ENCODE peak calls at places on chromosomes 7 and 10, in nine cellular contexts. One of them, this sample, is unnamed.

GRCh38 chr7:142883145-142883544 is 2.4 kb downstream of the TRPV6 start:
- DNase-seq in GM13976: no peak
- DNase-seq in NCI-H2081: no peak
- DNase-seq in left ventricle myocardium inferior: no peak
- DNase-seq in activated CD4-positive, CD25-positive, alpha-beta regulatory T cell: no peak
- DNase-seq in NCI-H748 treated with DMSO at 0.1 percent for 48 hours: no peak
- DNase-seq in OCI-LY7: no peak
- DNase-seq in CD4-positive, CD25-positive, alpha-beta regulatory T cell: no peak
- DNase-seq in stimulated activated CD4-positive, alpha-beta T cell treated with anti-CD3 and anti-CD28 coated beads, Interleukin-4, amount 100 ng/mL, for 1 hour: no peak
- DNase-seq in this sample: peak

GRCh38 chr10:24908793-24909423 is 43.5 kb downstream of the PRTFDC1 start:
- DNase-seq in GM13976: no peak
- DNase-seq in NCI-H2081: no peak
- DNase-seq in left ventricle myocardium inferior: no peak
- DNase-seq in activated CD4-positive, CD25-positive, alpha-beta regulatory T cell: no peak
- DNase-seq in NCI-H748 treated with DMSO at 0.1 percent for 48 hours: no peak
- DNase-seq in OCI-LY7: no peak
- DNase-seq in CD4-positive, CD25-positive, alpha-beta regulatory T cell: no peak
- DNase-seq in stimulated activated CD4-positive, alpha-beta T cell treated with anti-CD3 and anti-CD28 coated beads, Interleukin-4, amount 100 ng/mL, for 1 hour: no peak
- DNase-seq in this sample: no peak

GRCh38 chr7:30303312-30304039 is 19.1 kb downstream of the ZNRF2 start:
- DNase-seq in GM13976: no peak
- DNase-seq in NCI-H2081: no peak
- DNase-seq in left ventricle myocardium inferior: no peak
- DNase-seq in activated CD4-positive, CD25-positive, alpha-beta regulatory T cell: no peak
- DNase-seq in NCI-H748 treated with DMSO at 0.1 percent for 48 hours: no peak
- DNase-seq in OCI-LY7: no peak
- DNase-seq in CD4-positive, CD25-positive, alpha-beta regulatory T cell: no peak
- DNase-seq in stimulated activated CD4-positive, alpha-beta T cell treated with anti-CD3 and anti-CD28 coated beads, Interleukin-4, amount 100 ng/mL, for 1 hour: no peak
- DNase-seq in this sample: no peak

GRCh38 chr10:9096288-9096687 is 1041.8 kb downstream of the GATA3 start:
- DNase-seq in GM13976: no peak
- DNase-seq in NCI-H2081: no peak
- DNase-seq in left ventricle myocardium inferior: no peak
- DNase-seq in activated CD4-positive, CD25-positive, alpha-beta regulatory T cell: peak
- DNase-seq in NCI-H748 treated with DMSO at 0.1 percent for 48 hours: no peak
- DNase-seq in OCI-LY7: no peak
- DNase-seq in CD4-positive, CD25-positive, alpha-beta regulatory T cell: peak
- DNase-seq in stimulated activated CD4-positive, alpha-beta T cell treated with anti-CD3 and anti-CD28 coated beads, Interleukin-4, amount 100 ng/mL, for 1 hour: no peak
- DNase-seq in this sample: peak

GRCh38 chr10:95266674-95267095 is 24.1 kb downstream of the PDLIM1 start:
- DNase-seq in GM13976: peak
- DNase-seq in NCI-H2081: peak
- DNase-seq in left ventricle myocardium inferior: no peak
- DNase-seq in activated CD4-positive, CD25-positive, alpha-beta regulatory T cell: no peak
- DNase-seq in NCI-H748 treated with DMSO at 0.1 percent for 48 hours: peak
- DNase-seq in OCI-LY7: peak
- DNase-seq in CD4-positive, CD25-positive, alpha-beta regulatory T cell: no peak
- DNase-seq in stimulated activated CD4-positive, alpha-beta T cell treated with anti-CD3 and anti-CD28 coated beads, Interleukin-4, amount 100 ng/mL, for 1 hour: no peak
- DNase-seq in this sample: no peak

GRCh38 chr10:47244560-47245500 is 55.2 kb upstream of the GDF10 start:
- DNase-seq in GM13976: no peak
- DNase-seq in NCI-H2081: no peak
- DNase-seq in left ventricle myocardium inferior: no peak
- DNase-seq in activated CD4-positive, CD25-positive, alpha-beta regulatory T cell: no peak
- DNase-seq in NCI-H748 treated with DMSO at 0.1 percent for 48 hours: no peak
- DNase-seq in OCI-LY7: no peak
- DNase-seq in CD4-positive, CD25-positive, alpha-beta regulatory T cell: no peak
- DNase-seq in stimulated activated CD4-positive, alpha-beta T cell treated with anti-CD3 and anti-CD28 coated beads, Interleukin-4, amount 100 ng/mL, for 1 hour: no peak
- DNase-seq in this sample: no peak

GRCh38 chr10:69807122-69807521 is 5.4 kb downstream of the COL13A1 start:
- DNase-seq in GM13976: no peak
- DNase-seq in NCI-H2081: no peak
- DNase-seq in left ventricle myocardium inferior: no peak
- DNase-seq in activated CD4-positive, CD25-positive, alpha-beta regulatory T cell: no peak
- DNase-seq in NCI-H748 treated with DMSO at 0.1 percent for 48 hours: no peak
- DNase-seq in OCI-LY7: no peak
- DNase-seq in CD4-positive, CD25-positive, alpha-beta regulatory T cell: no peak
- DNase-seq in stimulated activated CD4-positive, alpha-beta T cell treated with anti-CD3 and anti-CD28 coated beads, Interleukin-4, amount 100 ng/mL, for 1 hour: no peak
- DNase-seq in this sample: no peak

GRCh38 chr10:75353183-75353582 is 48.4 kb downstream of the ZNF503 start:
- DNase-seq in GM13976: no peak
- DNase-seq in NCI-H2081: no peak
- DNase-seq in left ventricle myocardium inferior: no peak
- DNase-seq in activated CD4-positive, CD25-positive, alpha-beta regulatory T cell: no peak
- DNase-seq in NCI-H748 treated with DMSO at 0.1 percent for 48 hours: no peak
- DNase-seq in OCI-LY7: no peak
- DNase-seq in CD4-positive, CD25-positive, alpha-beta regulatory T cell: no peak
- DNase-seq in stimulated activated CD4-positive, alpha-beta T cell treated with anti-CD3 and anti-CD28 coated beads, Interleukin-4, amount 100 ng/mL, for 1 hour: no peak
- DNase-seq in this sample: no peak

GRCh38 chr10:119413738-119414611 is 128.5 kb downstream of the RGS10 start:
- DNase-seq in GM13976: no peak
- DNase-seq in NCI-H2081: no peak
- DNase-seq in left ventricle myocardium inferior: peak
- DNase-seq in activated CD4-positive, CD25-positive, alpha-beta regulatory T cell: no peak
- DNase-seq in NCI-H748 treated with DMSO at 0.1 percent for 48 hours: no peak
- DNase-seq in OCI-LY7: no peak
- DNase-seq in CD4-positive, CD25-positive, alpha-beta regulatory T cell: no peak
- DNase-seq in stimulated activated CD4-positive, alpha-beta T cell treated with anti-CD3 and anti-CD28 coated beads, Interleukin-4, amount 100 ng/mL, for 1 hour: no peak
- DNase-seq in this sample: no peak

GRCh38 chr10:71025535-71025934 is 137.2 kb upstream of the PCBD1 start:
- DNase-seq in GM13976: no peak
- DNase-seq in NCI-H2081: no peak
- DNase-seq in left ventricle myocardium inferior: no peak
- DNase-seq in activated CD4-positive, CD25-positive, alpha-beta regulatory T cell: no peak
- DNase-seq in NCI-H748 treated with DMSO at 0.1 percent for 48 hours: no peak
- DNase-seq in OCI-LY7: no peak
- DNase-seq in CD4-positive, CD25-positive, alpha-beta regulatory T cell: no peak
- DNase-seq in stimulated activated CD4-positive, alpha-beta T cell treated with anti-CD3 and anti-CD28 coated beads, Interleukin-4, amount 100 ng/mL, for 1 hour: no peak
- DNase-seq in this sample: no peak

GRCh38 chr7:13904689-13905088 is 84.8 kb downstream of the ETV1 start:
- DNase-seq in GM13976: no peak
- DNase-seq in NCI-H2081: no peak
- DNase-seq in left ventricle myocardium inferior: no peak
- DNase-seq in activated CD4-positive, CD25-positive, alpha-beta regulatory T cell: no peak
- DNase-seq in NCI-H748 treated with DMSO at 0.1 percent for 48 hours: no peak
- DNase-seq in OCI-LY7: no peak
- DNase-seq in CD4-positive, CD25-positive, alpha-beta regulatory T cell: no peak
- DNase-seq in stimulated activated CD4-positive, alpha-beta T cell treated with anti-CD3 and anti-CD28 coated beads, Interleukin-4, amount 100 ng/mL, for 1 hour: no peak
- DNase-seq in this sample: no peak

GRCh38 chr7:150753826-150754603 is 16.8 kb downstream of the GIMAP5 start:
- DNase-seq in GM13976: peak
- DNase-seq in NCI-H2081: peak
- DNase-seq in left ventricle myocardium inferior: no peak
- DNase-seq in activated CD4-positive, CD25-positive, alpha-beta regulatory T cell: no peak
- DNase-seq in NCI-H748 treated with DMSO at 0.1 percent for 48 hours: no peak
- DNase-seq in OCI-LY7: peak
- DNase-seq in CD4-positive, CD25-positive, alpha-beta regulatory T cell: no peak
- DNase-seq in stimulated activated CD4-positive, alpha-beta T cell treated with anti-CD3 and anti-CD28 coated beads, Interleukin-4, amount 100 ng/mL, for 1 hour: no peak
- DNase-seq in this sample: no peak

GRCh38 chr10:71963351-71963755 is 842 bp upstream of the CHST3 start:
- DNase-seq in GM13976: no peak
- DNase-seq in NCI-H2081: no peak
- DNase-seq in left ventricle myocardium inferior: peak
- DNase-seq in activated CD4-positive, CD25-positive, alpha-beta regulatory T cell: no peak
- DNase-seq in NCI-H748 treated with DMSO at 0.1 percent for 48 hours: no peak
- DNase-seq in OCI-LY7: no peak
- DNase-seq in CD4-positive, CD25-positive, alpha-beta regulatory T cell: no peak
- DNase-seq in stimulated activated CD4-positive, alpha-beta T cell treated with anti-CD3 and anti-CD28 coated beads, Interleukin-4, amount 100 ng/mL, for 1 hour: no peak
- DNase-seq in this sample: no peak